ENCODE peak calls at places on chromosomes 6 and 20, in six cellular contexts. K is fibroblast of villous mesenchyme; D is adrenal gland; N is astrocyte of the spinal cord; B is nephron progenitor cell; Y is CD8-positive, alpha-beta T cell. G is an unnamed sample.

GRCh38 chr6:53982361-53983050 is 128.7 kb upstream of the MLIP start:
- DNase-seq in Y (no peak), K (no peak), N (peak; percentile 5), B (no peak), D (no peak), G (peak; percentile 61)

GRCh38 chr6:7761047-7761446 is 35.1 kb downstream of the BMP6 start:
- DNase-seq in N (peak; percentile 8), B (no peak), Y (no peak), K (peak; percentile 42), D (no peak), G (no peak)

GRCh38 chr6:122754191-122754731 is 25.3 kb upstream of the FABP7 start:
- DNase-seq in D (no peak), Y (no peak), B (no peak), N (no peak), K (no peak), G (no peak)

GRCh38 chr6:133609404-133610270 is 279.3 kb upstream of the TCF21 start:
- DNase-seq in Y (no peak), B (no peak), D (no peak), K (peak; percentile 99), N (peak; percentile 99), G (peak; percentile 94)

GRCh38 chr20:33387177-33387576 is 14.1 kb downstream of the CDK5RAP1 start:
- DNase-seq in B (no peak), Y (no peak), D (peak; percentile 93), K (peak; percentile 91), N (no peak), G (peak; percentile 88)

GRCh38 chr20:51014797-51015722 is 7.8 kb downstream of the KCNG1 start:
- DNase-seq in B (peak; percentile 82), D (peak; percentile 42), Y (no peak), N (peak; percentile 60), K (peak; percentile 66), G (peak; percentile 91)

GRCh38 chr6:2749972-2750600 is 636 bp downstream of the MYLK4 start:
- DNase-seq in N (peak; percentile 63), D (peak; percentile 52), K (peak; percentile 64), B (peak; percentile 80), Y (peak; percentile 51), G (peak; percentile 45)

GRCh38 chr6:37029249-37029959 is 23.9 kb downstream of the FGD2 start:
- DNase-seq in D (peak; percentile 83), Y (peak; percentile 15), B (peak; percentile 74), N (peak; percentile 79), K (peak; percentile 88), G (no peak)

GRCh38 chr6:113317870-113318269 is 539.3 kb upstream of the MARCKS start:
- DNase-seq in N (no peak), B (no peak), D (no peak), Y (no peak), K (no peak), G (no peak)

GRCh38 chr6:8027965-8028651 is 36.1 kb downstream of the BLOC1S5 start:
- DNase-seq in D (no peak), B (no peak), K (no peak), N (no peak), Y (no peak), G (no peak)

GRCh38 chr20:36472656-36473071 is 68.7 kb upstream of the MYL9 start:
- DNase-seq in K (no peak), B (no peak), Y (no peak), D (peak; percentile 63), N (no peak), G (peak; percentile 97)

GRCh38 chr6:48199502-48199901 is 88.5 kb upstream of the PTCHD4 start:
- DNase-seq in Y (no peak), D (no peak), N (no peak), B (no peak), K (no peak), G (no peak)

GRCh38 chr6:118710616-118711015 is 59.2 kb upstream of the CEP85L start:
- DNase-seq in K (no peak), N (no peak), B (no peak), D (no peak), Y (no peak), G (no peak)

GRCh38 chr6:149166747-149167146 is 150.8 kb upstream of the TAB2 start:
- DNase-seq in B (no peak), D (no peak), K (no peak), N (peak; percentile 45), Y (peak; percentile 20), G (no peak)

GRCh38 chr6:168605964-168606363 is 165.0 kb downstream of the SMOC2 start:
- DNase-seq in B (no peak), K (no peak), N (no peak), D (no peak), Y (no peak), G (peak; percentile 34)
- TF ChIP-seq CTCF in B (no peak), K (no peak), N (no peak), D (no peak), Y (no peak), G (no peak)

GRCh38 chr6:63094947-63095346 is 116.3 kb upstream of the FKBP1C start:
- DNase-seq in D (no peak), B (no peak), N (no peak), Y (no peak), K (no peak), G (no peak)

GRCh38 chr6:63097222-63097621 is 114.0 kb upstream of the FKBP1C start:
- DNase-seq in N (no peak), B (no peak), D (no peak), Y (no peak), K (no peak), G (no peak)

GRCh38 chr6:63100066-63100465 is 111.2 kb upstream of the FKBP1C start:
- DNase-seq in N (no peak), B (no peak), D (no peak), Y (no peak), K (no peak), G (no peak)
- TF ChIP-seq CTCF in N (no peak), B (no peak), D (no peak), Y (no peak), K (no peak), G (no peak)

GRCh38 chr6:158999669-159000403 is at the start of gene RSPH3:
- DNase-seq in Y (peak; percentile 85), K (peak; percentile 85), D (peak; percentile 99), N (peak; percentile 94), B (peak; percentile 96), G (peak; percentile 96)
- TF ChIP-seq CTCF in Y (no peak), K (peak; percentile 13), D (peak; percentile 21), N (no peak), B (no peak), G (peak; percentile 38)

DNA sequence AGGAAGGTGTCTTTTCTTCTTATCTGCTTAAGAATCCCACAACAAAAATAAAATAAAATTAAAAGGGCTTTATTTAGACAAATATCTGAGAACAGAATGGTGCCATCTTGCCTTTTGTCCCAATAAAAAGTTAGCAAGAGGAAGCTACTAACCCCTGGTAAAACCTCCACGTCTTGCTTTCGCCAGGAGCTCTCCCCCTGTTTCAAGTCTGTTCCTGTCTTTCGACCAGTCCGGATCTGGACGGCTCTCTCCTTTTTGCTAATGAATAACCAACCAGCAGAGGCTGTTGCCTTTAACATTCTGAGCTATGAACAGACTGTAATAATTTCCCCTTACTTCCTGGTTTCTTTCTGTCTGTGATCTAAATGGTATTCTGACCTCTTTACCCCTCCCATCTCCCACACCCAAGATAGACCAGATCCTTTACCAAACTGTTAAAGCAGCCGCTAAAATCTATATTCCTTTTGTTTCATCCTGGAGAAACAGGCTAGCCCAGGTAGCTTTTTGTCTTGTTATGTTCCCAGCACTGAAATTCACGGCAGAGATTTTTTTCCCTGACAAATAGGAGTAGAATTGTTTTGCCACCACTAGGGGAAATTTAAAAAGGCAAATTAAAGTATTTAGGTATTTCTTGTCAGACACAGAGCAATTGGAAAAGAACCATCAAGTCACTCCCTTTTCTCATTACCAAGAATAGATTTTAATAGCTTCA is at the start of gene FRK:
- DNase-seq in K (peak; percentile 66), D (no peak), Y (no peak), B (no peak), N (peak; percentile 23), G (peak; percentile 46)
- TF ChIP-seq CTCF in K (peak; percentile 37), D (peak; percentile 12), Y (no peak), B (no peak), N (no peak), G (no peak)

DNA sequence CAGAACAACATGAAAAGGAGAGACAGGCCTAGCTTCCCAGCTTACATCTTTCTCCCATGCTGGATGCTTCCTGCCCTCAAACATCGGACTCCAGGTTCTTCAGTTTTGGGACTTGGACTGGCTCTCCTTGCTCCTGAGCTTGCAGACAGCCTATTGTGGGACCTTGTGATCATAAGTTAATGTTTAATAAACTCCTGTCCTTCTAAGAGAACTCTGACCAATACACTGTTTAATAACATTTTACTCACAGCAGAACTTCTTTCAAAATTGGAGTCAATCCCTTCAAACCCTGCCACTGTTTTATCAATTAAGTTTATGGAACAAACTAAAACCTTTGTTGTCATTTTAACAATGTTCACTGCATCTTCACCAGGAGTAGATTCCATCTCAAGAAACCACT is 111.4 kb downstream of the PREP start:
- DNase-seq in N (no peak), D (no peak), K (no peak), B (no peak), Y (no peak), G (no peak)
- TF ChIP-seq CTCF in N (no peak), D (no peak), K (no peak), B (no peak), Y (no peak), G (no peak)